ENCODE peak calls at places on chromosomes 11 and 22, in seven cellular contexts. O is neural progenitor cell, W is PC-3, M is GM23248, X is MM.1S, P is GM23338, D is HCT116. I is an unnamed sample.

GRCh38 chr11:95084509-95084908 is 5.1 kb upstream of the ENDOD1 start:
- DNase-seq in M (peak), O (no peak), D (no peak), W (peak), P (no peak), X (no peak), I (no peak)

GRCh38 chr11:10309163-10310093 is 4.6 kb downstream of the ADM start:
- DNase-seq in M (peak), O (no peak), D (peak), W (peak), X (peak), P (peak), I (peak)

GRCh38 chr22:45503816-45504702 is 1.4 kb downstream of the FBLN1 start:
- DNase-seq in P (peak), O (peak), M (peak), W (no peak), D (no peak), X (no peak), I (peak)

GRCh38 chr22:43479962-43480361 is 68.1 kb downstream of the MPPED1 start:
- DNase-seq in O (no peak), D (no peak), M (no peak), X (no peak), W (no peak), P (no peak), I (no peak)

GRCh38 chr11:2305862-2306823 is 4.3 kb downstream of the TSPAN32 start:
- DNase-seq in X (no peak), D (no peak), W (no peak), O (no peak), M (peak), P (no peak), I (peak)

GRCh38 chr11:111788051-111788450 is 21.9 kb upstream of the PPP2R1B start:
- DNase-seq in O (no peak), P (no peak), D (no peak), W (no peak), M (no peak), X (no peak), I (no peak)

GRCh38 chr11:76161261-76161961 is 44.9 kb downstream of the WNT11 start:
- DNase-seq in X (no peak), W (no peak), D (no peak), P (no peak), M (peak), O (peak), I (peak)

GRCh38 chr22:27699676-27700075 is 101.9 kb downstream of the MN1 start:
- DNase-seq in X (no peak), O (no peak), P (no peak), M (no peak), W (no peak), D (no peak), I (no peak)

GRCh38 chr11:112206071-112206470 is 20.2 kb upstream of the PTS start:
- DNase-seq in X (no peak), W (no peak), D (no peak), O (no peak), M (no peak), P (no peak), I (no peak)

GRCh38 chr11:58707767-58708166 is 24.0 kb downstream of the GLYAT start:
- DNase-seq in P (no peak), O (no peak), W (no peak), X (no peak), M (no peak), D (no peak), I (no peak)

DNA sequence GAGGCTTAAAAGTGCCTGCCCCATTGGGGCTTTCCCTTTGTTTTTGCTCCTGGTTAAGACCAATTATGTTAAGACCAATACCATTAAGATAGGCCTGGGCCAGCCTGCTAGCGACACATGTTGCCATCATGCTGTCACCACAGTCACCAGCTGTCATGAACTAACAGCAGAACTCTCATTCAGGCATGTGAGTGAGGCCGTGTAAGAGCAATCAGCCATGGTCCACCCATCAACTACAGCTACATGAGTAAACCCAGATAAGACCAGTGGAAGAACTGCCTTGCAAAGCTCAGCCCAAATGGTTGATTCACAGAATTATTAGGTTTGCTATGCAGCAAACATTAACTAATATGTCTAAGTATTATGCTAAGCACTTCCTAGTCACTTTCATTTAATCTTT is 19.9 kb downstream of the GLYAT start:
- DNase-seq in O (no peak), M (no peak), X (no peak), P (no peak), D (no peak), W (no peak), I (no peak)
- TF ChIP-seq EZH2phosphoT487 in O (no peak), M (no peak), X (no peak), P (no peak), D (no peak), W (no peak), I (no peak)

GRCh38 chr11:115963170-115963569 is 459.0 kb upstream of the CADM1 start:
- DNase-seq in W (no peak), X (no peak), M (no peak), O (no peak), P (no peak), D (no peak), I (no peak)
- TF ChIP-seq EZH2 in W (no peak), X (no peak), M (no peak), O (no peak), P (no peak), D (no peak), I (no peak)

GRCh38 chr11:46293066-46293465 is 15.6 kb downstream of the CREB3L1 start:
- DNase-seq in O (no peak), M (no peak), P (no peak), W (no peak), D (no peak), X (no peak), I (no peak)
- H3K27ac ChIP-seq in O (no peak), M (peak), P (no peak), W (no peak), D (no peak), X (no peak), I (peak)

GRCh38 chr11:134407321-134407828 is 4.7 kb downstream of the B3GAT1 start:
- DNase-seq in O (no peak), W (no peak), X (no peak), M (no peak), P (no peak), D (no peak), I (no peak)
- TF ChIP-seq EZH2phosphoT487 in O (no peak), W (no peak), X (no peak), M (no peak), P (no peak), D (no peak), I (no peak)